ENCODE peak calls at places on chromosomes 2 and 18, in nine cellular contexts. K, I, D, J, H, A, Z, R and S are unnamed samples.

GRCh38 chr18:79737426-79737825 is 57.8 kb downstream of the CTDP1 start:
- DNase-seq in K (no peak), I (no peak), D (no peak), J (peak; percentile 27), H (no peak), A (no peak), Z (no peak), R (no peak), S (no peak)

GRCh38 chr2:168060956-168061750 is 186.2 kb downstream of the STK39 start:
- DNase-seq in K (no peak), I (no peak), D (no peak), J (no peak), H (no peak), A (no peak), Z (peak; percentile 7), R (no peak), S (no peak)

GRCh38 chr2:133287709-133288108 is 280.6 kb downstream of the NCKAP5 start:
- DNase-seq in K (no peak), I (no peak), D (no peak), J (no peak), H (no peak), A (no peak), Z (no peak), R (no peak), S (no peak)

GRCh38 chr2:241180495-241180894 is 8.0 kb upstream of the ANO7 start:
- DNase-seq in K (no peak), I (no peak), D (no peak), J (no peak), H (no peak), A (no peak), Z (no peak), R (no peak), S (no peak)

GRCh38 chr2:190462611-190463010 is 54.5 kb downstream of the MFSD6 start:
- DNase-seq in K (no peak), I (no peak), D (no peak), J (no peak), H (no peak), A (no peak), Z (no peak), R (no peak), S (peak; percentile 65)

GRCh38 chr2:71880846-71881610 is 266.6 kb downstream of the CYP26B1 start:
- DNase-seq in K (no peak), I (peak; percentile 19), D (no peak), J (peak; percentile 74), H (no peak), A (peak; percentile 25), Z (peak; percentile 66), R (no peak), S (peak; percentile 49)

GRCh38 chr2:29878898-29879297 is 42.5 kb downstream of the ALK start:
- DNase-seq in K (no peak), I (no peak), D (no peak), J (no peak), H (no peak), A (peak; percentile 63), Z (no peak), R (no peak), S (no peak)

GRCh38 chr2:207385903-207386302 is 143.9 kb upstream of the CREB1 start:
- DNase-seq in K (no peak), I (no peak), D (no peak), J (no peak), H (no peak), A (no peak), Z (no peak), R (no peak), S (no peak)

GRCh38 chr18:8602040-8602439 is 7.2 kb upstream of the RAB12 start:
- DNase-seq in K (no peak), I (no peak), D (no peak), J (no peak), H (no peak), A (no peak), Z (no peak), R (no peak), S (peak; percentile 85)

GRCh38 chr18:8605974-8606373 is 3.3 kb upstream of the RAB12 start:
- DNase-seq in K (no peak), I (no peak), D (no peak), J (no peak), H (no peak), A (no peak), Z (no peak), R (no peak), S (no peak)

GRCh38 chr18:8603663-8604520 is 5.3 kb upstream of the RAB12 start:
- DNase-seq in K (no peak), I (no peak), D (no peak), J (no peak), H (no peak), A (no peak), Z (no peak), R (no peak), S (no peak)

GRCh38 chr18:8602557-8602956 is 6.7 kb upstream of the RAB12 start:
- DNase-seq in K (no peak), I (no peak), D (no peak), J (no peak), H (no peak), A (no peak), Z (no peak), R (no peak), S (no peak)

DNA sequence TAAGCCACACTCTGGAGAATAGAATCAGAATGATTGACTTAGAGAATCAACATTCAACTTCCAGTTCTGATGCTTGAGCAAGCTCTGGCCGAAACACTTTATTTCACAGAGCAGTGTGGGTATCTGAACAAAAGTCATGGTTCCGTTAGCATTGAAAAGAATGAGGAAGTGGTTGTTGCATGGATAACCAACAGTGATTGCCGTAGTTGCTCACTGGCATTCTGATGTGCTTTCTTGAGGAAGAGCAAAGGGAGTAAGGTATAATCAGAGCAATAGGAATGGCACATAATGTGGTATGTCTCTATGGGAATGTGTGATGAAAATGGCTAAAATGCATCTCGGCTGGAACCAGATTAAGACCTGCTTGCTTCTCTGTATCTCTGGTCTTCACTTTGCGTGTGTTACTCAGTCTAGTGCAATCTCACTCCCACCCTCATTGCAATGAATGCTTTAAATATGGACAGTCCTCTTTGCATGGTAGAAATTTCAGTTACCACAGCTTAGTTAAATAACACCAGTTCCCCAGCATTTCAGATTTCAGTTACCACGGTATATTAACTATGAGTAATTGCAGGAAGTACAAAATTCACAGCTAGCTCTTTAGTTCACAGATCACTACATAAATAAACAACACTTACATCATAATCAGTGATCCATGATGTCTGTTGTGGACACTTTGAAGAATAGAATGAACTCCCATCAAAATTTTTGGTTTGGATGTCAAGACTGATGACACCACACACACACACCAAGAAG is 7.8 kb upstream of the RAB12 start:
- DNase-seq in K (no peak), I (no peak), D (no peak), J (no peak), H (no peak), A (no peak), Z (no peak), R (no peak), S (no peak)
- TF ChIP-seq POLR2A in K (no peak), I (no peak), D (no peak), J (no peak), H (no peak), A (no peak), Z (no peak), R (no peak), S (no peak)

GRCh38 chr2:85826990-85827878 is 61.6 kb downstream of the ST3GAL5 start:
- DNase-seq in K (peak; percentile 64), I (peak; percentile 79), D (peak; percentile 80), J (peak; percentile 87), H (peak; percentile 82), A (peak; percentile 88), Z (peak; percentile 47), R (peak; percentile 81), S (peak; percentile 61)
- TF ChIP-seq POLR2A in K (no peak), I (no peak), D (peak; percentile 23), J (no peak), H (no peak), A (no peak), Z (no peak), R (no peak), S (no peak)

GRCh38 chr2:8684421-8684884 is 2.6 kb downstream of the ID2 start:
- DNase-seq in K (no peak), I (peak; percentile 49), D (peak; percentile 46), J (no peak), H (no peak), A (no peak), Z (no peak), R (peak; percentile 40), S (peak; percentile 87)

GRCh38 chr2:8680931-8681760 is 710 bp upstream of the ID2 start:
- DNase-seq in K (peak; percentile 58), I (peak; percentile 69), D (peak; percentile 69), J (peak; percentile 83), H (peak; percentile 73), A (no peak), Z (no peak), R (peak; percentile 54), S (peak; percentile 82)

GRCh38 chr2:8679827-8680731 is 1.8 kb upstream of the ID2 start:
- DNase-seq in K (peak; percentile 44), I (peak; percentile 70), D (peak; percentile 49), J (no peak), H (peak; percentile 76), A (peak; percentile 91), Z (no peak), R (no peak), S (peak; percentile 58)

GRCh38 chr2:8682719-8683667 is 1.1 kb downstream of the ID2 start:
- DNase-seq in K (peak; percentile 53), I (peak; percentile 56), D (peak; percentile 51), J (no peak), H (peak; percentile 45), A (no peak), Z (no peak), R (peak; percentile 40), S (peak; percentile 79)

DNA sequence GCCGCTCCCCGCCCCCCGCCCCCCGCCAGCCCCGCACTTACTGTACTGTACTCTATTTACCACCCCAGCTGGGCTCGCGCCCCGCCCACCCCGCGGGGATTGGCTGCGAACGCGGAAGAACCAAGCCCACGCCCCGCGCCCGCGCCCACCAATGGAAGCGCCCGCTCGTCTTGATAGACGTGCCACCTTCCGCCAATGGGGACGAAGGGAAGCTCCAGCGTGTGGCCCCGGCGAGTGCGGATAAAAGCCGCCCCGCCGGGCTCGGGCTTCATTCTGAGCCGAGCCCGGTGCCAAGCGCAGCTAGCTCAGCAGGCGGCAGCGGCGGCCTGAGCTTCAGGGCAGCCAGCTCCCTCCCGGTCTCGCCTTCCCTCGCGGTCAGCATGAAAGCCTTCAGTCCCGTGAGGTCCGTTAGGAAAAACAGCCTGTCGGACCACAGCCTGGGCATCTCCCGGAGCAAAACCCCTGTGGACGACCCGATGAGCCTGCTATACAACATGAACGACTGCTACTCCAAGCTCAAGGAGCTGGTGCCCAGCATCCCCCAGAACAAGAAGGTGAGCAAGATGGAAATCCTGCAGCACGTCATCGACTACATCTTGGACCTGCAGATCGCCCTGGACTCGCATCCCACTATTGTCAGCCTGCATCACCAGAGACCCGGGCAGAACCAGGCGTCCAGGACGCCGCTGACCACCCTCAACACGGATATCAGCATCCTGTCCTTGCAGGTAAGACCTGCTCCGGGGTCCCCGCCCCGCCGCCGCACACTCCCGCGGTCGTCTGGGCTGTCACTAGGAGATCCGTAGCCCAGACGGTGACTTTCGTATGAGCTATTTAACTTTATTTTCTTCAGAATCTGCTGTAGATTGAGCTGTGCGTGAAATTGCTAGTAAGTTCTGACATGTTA is at the start of gene ID2:
- DNase-seq in K (peak; percentile 99), I (peak; percentile 99), D (peak; percentile 99), J (peak; percentile 99), H (peak; percentile 99), A (peak; percentile 98), Z (peak; percentile 97), R (peak; percentile 98), S (peak; percentile 100)
- TF ChIP-seq POLR2A in K (peak; percentile 99), I (peak; percentile 100), D (peak; percentile 99), J (peak; percentile 99), H (no peak), A (peak; percentile 100), Z (peak; percentile 100), R (peak; percentile 99), S (peak; percentile 100)

DNA sequence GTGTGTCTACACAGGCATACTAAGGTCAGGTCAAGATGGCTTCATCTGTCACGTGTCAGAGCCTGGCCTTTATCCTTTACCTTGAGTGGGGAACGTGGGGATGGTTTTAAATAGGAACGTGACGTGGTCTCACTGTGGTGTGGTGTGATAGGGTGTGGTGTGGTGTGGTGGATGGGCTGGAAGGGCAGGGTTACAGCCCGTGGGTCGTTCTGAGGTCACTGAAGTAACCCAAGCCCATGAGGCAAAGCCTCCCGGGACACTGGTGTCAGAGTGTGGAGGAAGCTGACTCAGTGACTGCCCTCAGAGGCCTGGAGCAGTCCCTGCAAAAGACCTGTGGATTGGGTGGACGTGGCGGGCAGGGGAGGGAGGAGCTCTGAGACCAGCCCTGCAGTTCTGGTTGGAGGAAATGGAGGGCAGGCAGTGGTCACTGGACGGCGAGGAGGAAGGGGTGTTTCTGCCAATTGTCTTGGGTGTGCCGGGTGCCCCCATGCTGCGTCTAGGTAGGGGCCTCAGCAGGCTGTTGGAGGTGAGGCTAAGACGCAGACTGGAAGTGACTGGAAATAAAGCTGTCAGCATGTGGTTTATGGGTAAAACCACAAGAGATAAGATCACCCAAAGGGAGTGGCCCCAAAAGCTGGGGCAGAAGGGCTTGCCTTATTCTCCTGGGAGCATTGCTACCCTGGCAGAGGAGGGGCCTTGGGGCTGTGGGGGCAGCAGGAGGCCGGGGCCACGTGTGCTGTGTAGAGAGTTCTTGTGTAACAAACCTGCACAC is 84.8 kb downstream of the SH3RF3 start:
- DNase-seq in K (no peak), I (no peak), D (no peak), J (no peak), H (no peak), A (no peak), Z (peak; percentile 77), R (no peak), S (peak; percentile 27)
- TF ChIP-seq POLR2A in K (no peak), I (no peak), D (no peak), J (no peak), H (no peak), A (no peak), Z (no peak), R (no peak), S (no peak)